ENCODE peak calls at places on chromosomes 16 and 17, in five cellular contexts. One of them, this sample, is unnamed.

GRCh38 chr17:73592531-73592961 is 51.7 kb downstream of the SDK2 start:
- DNase-seq in GM06990: no peak
- DNase-seq in stomach: no peak
- DNase-seq in lower lobe of right lung: no peak
- DNase-seq in breast epithelium: no peak
- DNase-seq in this sample: no peak

GRCh38 chr17:63433746-63434591 is 12.1 kb downstream of the CYB561 start:
- DNase-seq in GM06990: no peak
- DNase-seq in stomach: peak
- DNase-seq in lower lobe of right lung: no peak
- DNase-seq in breast epithelium: no peak
- DNase-seq in this sample: no peak

GRCh38 chr17:81518785-81519283 is 6.2 kb upstream of the ACTG1 start:
- DNase-seq in GM06990: peak
- DNase-seq in stomach: peak
- DNase-seq in lower lobe of right lung: peak
- DNase-seq in breast epithelium: no peak
- DNase-seq in this sample: peak

GRCh38 chr16:9665851-9666271 is 516.4 kb downstream of the GRIN2A start:
- DNase-seq in GM06990: no peak
- DNase-seq in stomach: no peak
- DNase-seq in lower lobe of right lung: no peak
- DNase-seq in breast epithelium: no peak
- DNase-seq in this sample: no peak

GRCh38 chr16:58454856-58455255 is 45.1 kb upstream of the NDRG4 start:
- DNase-seq in GM06990: no peak
- DNase-seq in stomach: no peak
- DNase-seq in lower lobe of right lung: no peak
- DNase-seq in breast epithelium: no peak
- DNase-seq in this sample: no peak

GRCh38 chr16:29306953-29307597 is 99.4 kb downstream of the NPIPB11 start:
- DNase-seq in GM06990: no peak
- DNase-seq in stomach: no peak
- DNase-seq in lower lobe of right lung: no peak
- DNase-seq in breast epithelium: no peak
- DNase-seq in this sample: no peak

GRCh38 chr17:74862108-74862901 is 2.6 kb upstream of the GRIN2C start:
- DNase-seq in GM06990: no peak
- DNase-seq in stomach: peak
- DNase-seq in lower lobe of right lung: peak
- DNase-seq in breast epithelium: peak
- DNase-seq in this sample: peak

GRCh38 chr17:32912218-32912897 is 15.6 kb upstream of the TMEM98 start:
- DNase-seq in GM06990: no peak
- DNase-seq in stomach: peak
- DNase-seq in lower lobe of right lung: peak
- DNase-seq in breast epithelium: peak
- DNase-seq in this sample: no peak

GRCh38 chr17:43768943-43769342 is 9.8 kb downstream of the DUSP3 start:
- DNase-seq in GM06990: no peak
- DNase-seq in stomach: no peak
- DNase-seq in lower lobe of right lung: no peak
- DNase-seq in breast epithelium: no peak
- DNase-seq in this sample: no peak

GRCh38 chr17:4499431-4500187 is 928 bp downstream of the SPNS2 start:
- DNase-seq in GM06990: no peak
- DNase-seq in stomach: no peak
- DNase-seq in lower lobe of right lung: no peak
- DNase-seq in breast epithelium: no peak
- DNase-seq in this sample: peak

GRCh38 chr16:60682219-60682618 is 1354.0 kb downstream of the CDH8 start:
- DNase-seq in GM06990: peak
- DNase-seq in stomach: no peak
- DNase-seq in lower lobe of right lung: no peak
- DNase-seq in breast epithelium: no peak
- DNase-seq in this sample: no peak

GRCh38 chr16:89014611-89015230 is 37.7 kb upstream of the CBFA2T3 start:
- DNase-seq in GM06990: no peak
- DNase-seq in stomach: no peak
- DNase-seq in lower lobe of right lung: peak
- DNase-seq in breast epithelium: no peak
- DNase-seq in this sample: no peak

GRCh38 chr17:66960623-66961022 is 3.9 kb upstream of the CACNG4 start:
- DNase-seq in GM06990: no peak
- DNase-seq in stomach: no peak
- DNase-seq in lower lobe of right lung: no peak
- DNase-seq in breast epithelium: no peak
- DNase-seq in this sample: no peak

GRCh38 chr16:85612191-85612800 is 826 bp upstream of the GSE1 start:
- DNase-seq in GM06990: peak
- DNase-seq in stomach: peak
- DNase-seq in lower lobe of right lung: peak
- DNase-seq in breast epithelium: peak
- DNase-seq in this sample: peak

GRCh38 chr16:12488371-12488770 is 315.3 kb downstream of the CPPED1 start:
- DNase-seq in GM06990: no peak
- DNase-seq in stomach: no peak
- DNase-seq in lower lobe of right lung: no peak
- DNase-seq in breast epithelium: no peak
- DNase-seq in this sample: no peak

GRCh38 chr16:19400709-19401108 is 17.0 kb upstream of the TMC5 start:
- DNase-seq in GM06990: no peak
- DNase-seq in stomach: no peak
- DNase-seq in lower lobe of right lung: no peak
- DNase-seq in breast epithelium: no peak
- DNase-seq in this sample: no peak

GRCh38 chr17:73427198-73427597 is 115.4 kb upstream of the CDC42EP4 start:
- DNase-seq in GM06990: no peak
- DNase-seq in stomach: no peak
- DNase-seq in lower lobe of right lung: no peak
- DNase-seq in breast epithelium: no peak
- DNase-seq in this sample: no peak

GRCh38 chr17:67834634-67835033 is 9.3 kb downstream of the BPTF start:
- DNase-seq in GM06990: no peak
- DNase-seq in stomach: no peak
- DNase-seq in lower lobe of right lung: no peak
- DNase-seq in breast epithelium: no peak
- DNase-seq in this sample: no peak

GRCh38 chr17:45144199-45145034 is 3.9 kb upstream of the HEXIM1 start:
- DNase-seq in GM06990: no peak
- DNase-seq in stomach: peak
- DNase-seq in lower lobe of right lung: peak
- DNase-seq in breast epithelium: no peak
- DNase-seq in this sample: peak

GRCh38 chr16:11129378-11129781 is 126.6 kb downstream of the SOCS1 start:
- DNase-seq in GM06990: no peak
- DNase-seq in stomach: no peak
- DNase-seq in lower lobe of right lung: no peak
- DNase-seq in breast epithelium: no peak
- DNase-seq in this sample: no peak

GRCh38 chr16:54980821-54981220 is 50.2 kb downstream of the IRX5 start:
- DNase-seq in GM06990: no peak
- DNase-seq in stomach: no peak
- DNase-seq in lower lobe of right lung: no peak
- DNase-seq in breast epithelium: no peak
- DNase-seq in this sample: no peak

GRCh38 chr17:1604831-1605528 is 23.7 kb downstream of the SLC43A2 start:
- DNase-seq in GM06990: no peak
- DNase-seq in stomach: peak
- DNase-seq in lower lobe of right lung: no peak
- DNase-seq in breast epithelium: no peak
- DNase-seq in this sample: no peak

GRCh38 chr16:56643080-56643778 is 4.8 kb downstream of the MT1A start:
- DNase-seq in GM06990: peak
- DNase-seq in stomach: peak
- DNase-seq in lower lobe of right lung: peak
- DNase-seq in breast epithelium: peak
- DNase-seq in this sample: peak
- TF ChIP-seq CTCF in GM06990: peak
- TF ChIP-seq CTCF in stomach: peak
- TF ChIP-seq CTCF in lower lobe of right lung: peak
- TF ChIP-seq CTCF in breast epithelium: peak
- TF ChIP-seq CTCF in this sample: peak

GRCh38 chr17:59901604-59902003 is 8.7 kb downstream of the RPS6KB1 start:
- DNase-seq in GM06990: no peak
- DNase-seq in stomach: peak
- DNase-seq in lower lobe of right lung: no peak
- DNase-seq in breast epithelium: no peak
- DNase-seq in this sample: no peak

GRCh38 chr17:59897090-59897489 is 4.2 kb downstream of the RPS6KB1 start:
- DNase-seq in GM06990: no peak
- DNase-seq in stomach: no peak
- DNase-seq in lower lobe of right lung: no peak
- DNase-seq in breast epithelium: no peak
- DNase-seq in this sample: no peak

GRCh38 chr17:59893617-59894100 is 738 bp downstream of the RPS6KB1 start:
- DNase-seq in GM06990: no peak
- DNase-seq in stomach: no peak
- DNase-seq in lower lobe of right lung: no peak
- DNase-seq in breast epithelium: no peak
- DNase-seq in this sample: peak

GRCh38 chr17:59903455-59903854 is 10.5 kb downstream of the RPS6KB1 start:
- DNase-seq in GM06990: no peak
- DNase-seq in stomach: no peak
- DNase-seq in lower lobe of right lung: no peak
- DNase-seq in breast epithelium: no peak
- DNase-seq in this sample: no peak

DNA sequence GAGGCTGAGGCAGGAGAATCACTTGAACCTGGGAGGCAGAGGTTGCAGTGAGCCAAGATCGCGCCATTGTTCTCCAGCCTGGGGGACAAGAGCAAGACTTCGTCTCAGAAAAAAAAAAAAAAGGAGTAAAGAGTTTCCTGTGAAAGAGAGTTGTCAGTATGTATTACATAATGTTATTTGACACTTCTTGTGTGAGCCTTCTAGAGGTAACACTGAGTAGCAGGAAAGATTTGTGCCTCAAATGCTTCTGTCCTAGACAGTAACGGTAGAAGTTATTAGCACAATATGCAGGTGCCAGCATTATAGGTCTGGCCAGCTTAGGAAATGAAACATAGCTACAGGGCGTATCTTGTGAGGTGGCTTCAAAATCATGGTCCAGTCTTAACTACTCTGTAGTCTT is 6.2 kb downstream of the RPS6KB1 start:
- DNase-seq in GM06990: no peak
- DNase-seq in stomach: no peak
- DNase-seq in lower lobe of right lung: no peak
- DNase-seq in breast epithelium: no peak
- DNase-seq in this sample: no peak
- TF ChIP-seq CTCF in GM06990: no peak
- TF ChIP-seq CTCF in stomach: no peak
- TF ChIP-seq CTCF in lower lobe of right lung: peak
- TF ChIP-seq CTCF in breast epithelium: no peak
- TF ChIP-seq CTCF in this sample: no peak

DNA sequence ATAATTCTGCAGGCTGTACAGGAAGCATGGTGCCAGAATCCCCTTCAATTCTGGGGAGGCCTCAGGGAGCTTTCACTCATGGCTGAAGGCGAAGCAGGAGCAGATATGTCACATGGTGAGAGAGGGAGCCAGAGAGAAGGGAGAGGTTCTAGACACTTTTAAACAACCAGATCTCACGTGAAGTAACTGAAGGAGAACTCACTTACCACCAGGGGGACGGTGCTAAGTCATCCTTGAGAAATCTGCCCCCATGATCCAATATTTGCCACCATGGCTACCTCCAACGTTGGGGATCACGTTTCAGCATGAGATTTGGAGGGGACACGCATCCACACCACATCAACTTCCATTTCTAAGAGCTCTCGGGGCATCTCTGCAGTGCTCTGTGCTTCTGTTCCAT is 37.4 kb upstream of the GNA13 start:
- DNase-seq in GM06990: no peak
- DNase-seq in stomach: no peak
- DNase-seq in lower lobe of right lung: no peak
- DNase-seq in breast epithelium: no peak
- DNase-seq in this sample: no peak
- TF ChIP-seq CTCF in GM06990: peak
- TF ChIP-seq CTCF in stomach: no peak
- TF ChIP-seq CTCF in lower lobe of right lung: no peak
- TF ChIP-seq CTCF in breast epithelium: no peak
- TF ChIP-seq CTCF in this sample: no peak

GRCh38 chr17:39666231-39666600 is 1.1 kb downstream of the TCAP start:
- DNase-seq in GM06990: no peak
- DNase-seq in stomach: no peak
- DNase-seq in lower lobe of right lung: no peak
- DNase-seq in breast epithelium: no peak
- DNase-seq in this sample: no peak

GRCh38 chr17:39668141-39668924 is at the start of gene PNMT:
- DNase-seq in GM06990: peak
- DNase-seq in stomach: peak
- DNase-seq in lower lobe of right lung: peak
- DNase-seq in breast epithelium: no peak
- DNase-seq in this sample: peak

GRCh38 chr17:39666601-39667261 is 1.5 kb upstream of the PNMT start:
- DNase-seq in GM06990: no peak
- DNase-seq in stomach: no peak
- DNase-seq in lower lobe of right lung: no peak
- DNase-seq in breast epithelium: no peak
- DNase-seq in this sample: no peak

GRCh38 chr17:39665642-39666221 is 583 bp downstream of the TCAP start:
- DNase-seq in GM06990: no peak
- DNase-seq in stomach: no peak
- DNase-seq in lower lobe of right lung: no peak
- DNase-seq in breast epithelium: no peak
- DNase-seq in this sample: no peak

GRCh38 chr17:39667262-39668140 is 752 bp upstream of the PNMT start:
- DNase-seq in GM06990: no peak
- DNase-seq in stomach: peak
- DNase-seq in lower lobe of right lung: no peak
- DNase-seq in breast epithelium: no peak
- DNase-seq in this sample: no peak
- TF ChIP-seq CTCF in GM06990: no peak
- TF ChIP-seq CTCF in stomach: no peak
- TF ChIP-seq CTCF in lower lobe of right lung: no peak
- TF ChIP-seq CTCF in breast epithelium: no peak
- TF ChIP-seq CTCF in this sample: no peak

GRCh38 chr16:4616047-4616811 is 1.5 kb upstream of the UBALD1 start:
- DNase-seq in GM06990: peak
- DNase-seq in stomach: peak
- DNase-seq in lower lobe of right lung: peak
- DNase-seq in breast epithelium: peak
- DNase-seq in this sample: peak
- TF ChIP-seq CTCF in GM06990: peak
- TF ChIP-seq CTCF in stomach: no peak
- TF ChIP-seq CTCF in lower lobe of right lung: peak
- TF ChIP-seq CTCF in breast epithelium: no peak
- TF ChIP-seq CTCF in this sample: peak

This sample was measured in GM13977.